ENCODE peak calls at places on chromosomes 2 and 18, in six cellular contexts. K, G, L, U, B and S are unnamed samples.

GRCh38 chr2:167135691-167136090 is 247.4 kb downstream of the XIRP2 start:
- DNase-seq in B (no peak), L (no peak), U (no peak), K (no peak), G (no peak), S (no peak)

GRCh38 chr18:62450546-62451395 is 72.1 kb upstream of the ZCCHC2 start:
- DNase-seq in L (peak; percentile 82), G (peak; percentile 63), U (no peak), K (peak; percentile 86), B (no peak), S (no peak)

GRCh38 chr2:173077506-173078177 is 2.0 kb downstream of the MAP3K20 start:
- DNase-seq in K (no peak), B (no peak), U (no peak), G (no peak), L (no peak), S (no peak)

GRCh38 chr2:237414056-237414661 is at the start of gene COL6A3:
- DNase-seq in U (no peak), L (no peak), K (no peak), G (no peak), B (no peak), S (no peak)

GRCh38 chr2:74006424-74006823 is 21.7 kb downstream of the TET3 start:
- DNase-seq in B (no peak), G (no peak), L (no peak), U (no peak), K (no peak), S (no peak)

GRCh38 chr2:96144481-96145027 is 686 bp downstream of the DUSP2 start:
- DNase-seq in U (no peak), K (no peak), B (no peak), G (no peak), L (no peak), S (no peak)

GRCh38 chr2:172739651-172740050 is 4.0 kb downstream of the RAPGEF4 start:
- DNase-seq in G (no peak), K (no peak), B (no peak), L (no peak), U (no peak), S (no peak)

GRCh38 chr2:242052421-242052820 is 182.9 kb downstream of the RTP5 start:
- DNase-seq in G (no peak), B (no peak), K (no peak), U (no peak), L (no peak), S (no peak)

GRCh38 chr2:84309281-84309680 is 149.8 kb downstream of the SUCLG1 start:
- DNase-seq in K (no peak), U (no peak), B (no peak), G (no peak), L (no peak), S (no peak)

GRCh38 chr2:28082131-28082530 is 191.6 kb downstream of the BABAM2 start:
- DNase-seq in G (no peak), U (no peak), K (no peak), B (no peak), L (no peak), S (no peak)

GRCh38 chr18:28789460-28789859 is 612.5 kb upstream of the CDH2 start:
- DNase-seq in L (no peak), U (no peak), K (no peak), G (no peak), B (no peak), S (no peak)

GRCh38 chr2:144099746-144100438 is 420.0 kb downstream of the ZEB2 start:
- DNase-seq in K (no peak), B (no peak), U (no peak), L (no peak), G (no peak), S (no peak)

GRCh38 chr2:136363921-136364320 is 246.0 kb upstream of the CXCR4 start:
- DNase-seq in U (no peak), L (no peak), G (no peak), B (no peak), K (no peak), S (no peak)

GRCh38 chr2:189285962-189286648 is 106.5 kb upstream of the COL5A2 start:
- DNase-seq in U (no peak), K (no peak), B (no peak), G (no peak), L (no peak), S (no peak)

GRCh38 chr2:112959109-112959591 is 18.7 kb upstream of the IL36G start:
- DNase-seq in U (no peak), B (no peak), K (no peak), L (peak; percentile 40), G (peak; percentile 23), S (peak; percentile 51)

GRCh38 chr18:41873730-41874129 is 81.3 kb upstream of the PIK3C3 start:
- DNase-seq in U (no peak), G (no peak), K (no peak), L (no peak), B (no peak), S (no peak)

GRCh38 chr18:41872206-41872605 is 82.8 kb upstream of the PIK3C3 start:
- DNase-seq in B (no peak), L (no peak), K (no peak), G (no peak), U (no peak), S (no peak)

GRCh38 chr18:41871229-41872000 is 83.6 kb upstream of the PIK3C3 start:
- DNase-seq in K (no peak), G (no peak), U (no peak), L (no peak), B (no peak), S (no peak)

GRCh38 chr18:41870191-41870590 is 84.8 kb upstream of the PIK3C3 start:
- DNase-seq in U (no peak), G (no peak), B (no peak), L (no peak), K (no peak), S (no peak)

DNA sequence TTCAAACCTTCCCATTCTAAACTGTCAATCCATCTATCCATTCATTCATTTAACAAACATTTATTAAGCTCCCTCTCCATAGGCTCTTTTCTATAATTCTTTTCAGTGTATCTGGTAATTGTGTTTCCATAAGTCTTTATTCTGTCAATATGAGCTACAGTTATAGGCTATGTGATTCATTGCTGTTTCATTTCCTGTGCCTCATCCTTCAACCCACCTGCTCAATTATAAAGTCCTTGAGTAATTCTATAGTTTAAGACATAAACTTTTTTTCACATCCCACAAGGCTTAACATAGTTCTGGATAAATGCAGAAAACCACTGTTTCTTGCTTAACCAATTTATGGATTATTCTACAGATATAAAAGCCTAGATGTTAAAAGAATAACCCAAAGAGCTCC is 84.2 kb upstream of the PIK3C3 start:
- DNase-seq in U (no peak), G (no peak), K (no peak), B (no peak), L (no peak), S (no peak)
- TF ChIP-seq ZNF274 in U (no peak), G (no peak), K (no peak), B (no peak), L (no peak), S (no peak)

DNA sequence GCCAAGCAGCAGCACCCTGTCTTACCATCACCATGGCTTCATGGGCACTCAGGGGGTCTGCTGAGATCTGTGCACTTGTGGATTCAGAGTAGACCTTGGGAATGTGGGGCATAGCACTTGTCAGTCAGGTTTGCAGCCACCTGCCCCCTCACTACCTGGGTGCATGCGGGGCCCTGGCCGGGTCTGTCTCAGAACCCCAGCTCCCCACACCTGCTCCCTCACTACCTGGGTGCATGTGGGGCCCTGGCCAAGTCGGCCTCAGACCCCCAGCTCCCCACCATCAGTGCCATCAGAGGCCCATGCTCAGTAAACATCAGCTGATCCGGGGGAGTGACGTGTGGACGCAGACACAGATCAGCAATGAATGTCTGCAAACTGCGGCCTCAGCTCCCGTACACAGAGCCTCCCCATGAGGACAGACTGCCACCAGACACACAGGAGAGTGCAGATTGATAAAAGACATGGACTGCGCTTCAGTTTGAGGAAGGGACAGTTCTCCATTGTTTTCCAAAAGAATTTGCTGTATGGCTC is 205.1 kb downstream of the GLI2 start:
- DNase-seq in K (no peak), U (no peak), B (no peak), L (no peak), G (no peak), S (no peak)
- H3K4me1 ChIP-seq in K (peaks cover 10% of the 10 kb centered on the region), U (no peaks in the 10 kb centered on the region), B (no peaks in the 10 kb centered on the region), L (peaks cover 39% of the 10 kb centered on the region), G (peaks cover 68% of the 10 kb centered on the region), S (peaks cover 9% of the 10 kb centered on the region)

DNA sequence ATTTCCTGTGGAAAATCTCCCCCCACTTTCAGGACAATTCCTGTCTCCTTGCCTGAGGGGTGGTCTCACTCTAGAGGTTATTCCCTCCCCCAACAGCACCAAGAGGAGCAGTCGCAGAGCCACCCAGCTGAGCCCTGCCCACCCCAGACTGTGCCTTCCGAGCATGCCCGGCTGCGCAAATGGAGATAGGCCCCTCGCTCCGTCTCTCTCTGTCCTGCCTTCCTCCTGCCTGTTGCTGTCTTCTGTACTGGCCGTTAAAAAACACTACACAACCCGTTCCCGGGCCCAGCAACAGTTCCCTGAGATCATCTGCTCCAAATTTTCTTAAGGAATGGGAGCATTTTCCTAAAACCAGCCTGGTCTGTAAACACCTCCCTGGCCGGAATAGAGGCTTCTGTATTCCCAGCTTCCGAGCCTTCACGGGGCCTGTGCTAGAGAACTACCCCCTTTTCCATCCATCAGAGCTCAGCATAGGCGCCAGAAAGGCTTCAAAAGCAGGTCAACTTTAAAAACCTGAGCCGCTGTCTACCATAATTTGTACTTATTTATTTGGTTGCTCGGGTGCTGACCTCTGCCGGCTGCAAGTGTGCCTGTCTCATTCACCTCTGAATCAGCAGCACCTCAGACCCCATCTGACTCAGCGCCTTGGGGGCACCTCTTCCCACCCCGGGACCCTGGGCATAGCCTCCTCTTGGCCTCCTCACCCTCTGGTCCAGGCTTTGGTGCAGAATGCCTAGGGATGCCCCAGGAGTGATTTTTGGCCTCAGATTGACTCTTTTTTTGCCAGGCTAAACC is 159.4 kb downstream of the PXDN start:
- DNase-seq in L (no peak), U (no peak), G (no peak), B (no peak), K (no peak), S (no peak)
- TF ChIP-seq YY1 in L (no peak), U (no peak), G (no peak), B (no peak), K (no peak), S (no peak)

GRCh38 chr2:107132746-107133145 is 246.8 kb upstream of the ST6GAL2 start:
- DNase-seq in U (no peak), G (no peak), L (no peak), K (no peak), B (no peak), S (no peak)
- TF ChIP-seq ZNF274 in U (no peak), G (no peak), L (no peak), K (no peak), B (no peak), S (no peak)

GRCh38 chr18:9827211-9827855 is 58.4 kb upstream of the TXNDC2 start:
- DNase-seq in U (no peak), L (no peak), K (no peak), G (no peak), B (no peak), S (no peak)
- H3K4me1 ChIP-seq in U (no peaks in the 10 kb centered on the region), L (peaks cover 73% of the 10 kb centered on the region), K (peaks cover 59% of the 10 kb centered on the region), G (peaks cover 23% of the 10 kb centered on the region), B (no peaks in the 10 kb centered on the region), S (no peaks in the 10 kb centered on the region)